ENCODE peak calls at places on chromosomes 13 and 19, in six cellular contexts. Y is mesendoderm, Q is IMR-90, F is H9, S is neuronal stem cell, I is H1. T is an unnamed sample.

GRCh38 chr13:46614582-46614981 is 61.6 kb downstream of the LRCH1 start:
- DNase-seq in I (no peak), S (no peak), F (no peak), Q (peak; percentile 93), Y (no peak), T (peak; percentile 44)

GRCh38 chr19:43777163-43777700 is 3.5 kb downstream of the KCNN4 start:
- DNase-seq in Q (peak; percentile 36), Y (no peak), I (no peak), F (no peak), S (no peak), T (peak; percentile 25)

GRCh38 chr13:67123165-67123564 is 107.0 kb downstream of the PCDH9 start:
- DNase-seq in Y (no peak), I (no peak), S (no peak), Q (no peak), F (no peak), T (no peak)

GRCh38 chr13:45441633-45442032 is 23.1 kb upstream of the COG3 start:
- DNase-seq in I (no peak), S (no peak), Y (no peak), F (no peak), Q (peak; percentile 10), T (peak; percentile 41)

GRCh38 chr19:22052644-22053013 is 345 bp downstream of the ZNF257 start:
- DNase-seq in F (no peak), Y (no peak), S (no peak), I (no peak), Q (no peak), T (no peak)

GRCh38 chr19:39406656-39407393 is at the start of gene ZFP36:
- DNase-seq in I (peak; percentile 86), Q (peak; percentile 83), F (peak; percentile 86), Y (peak; percentile 84), S (no peak), T (peak; percentile 97)

GRCh38 chr13:51125495-51126226 is 14.6 kb upstream of the C13orf42 start:
- DNase-seq in F (peak; percentile 75), S (peak; percentile 43), Y (peak; percentile 85), I (peak; percentile 77), Q (peak; percentile 54), T (peak; percentile 53)

GRCh38 chr13:49184621-49185020 is 35.5 kb upstream of the MLNR start:
- DNase-seq in Q (no peak), F (no peak), S (no peak), Y (peak; percentile 83), I (no peak), T (no peak)

GRCh38 chr13:49220035-49220855 is at the start of gene MLNR:
- DNase-seq in F (peak; percentile 76), I (peak; percentile 81), Q (no peak), S (peak; percentile 35), Y (peak; percentile 72), T (peak; percentile 29)

GRCh38 chr13:98313938-98314292 is 136.8 kb upstream of the RNF113B start:
- DNase-seq in I (no peak), Q (no peak), S (no peak), F (no peak), Y (no peak), T (no peak)

GRCh38 chr19:23882493-23882892 is 32.2 kb upstream of the ZNF726 start:
- DNase-seq in F (no peak), S (no peak), Q (no peak), I (no peak), Y (no peak), T (no peak)

GRCh38 chr19:49863935-49864320 is 3.4 kb downstream of the PNKP start:
- DNase-seq in Y (no peak), Q (no peak), S (no peak), I (no peak), F (no peak), T (no peak)

GRCh38 chr13:33445024-33445423 is 159.5 kb upstream of the STARD13 start:
- DNase-seq in Q (no peak), S (no peak), I (no peak), Y (no peak), F (no peak), T (no peak)

GRCh38 chr13:27194895-27195764 is 23.5 kb upstream of the USP12 start:
- DNase-seq in Y (peak; percentile 89), I (no peak), Q (peak; percentile 95), F (peak; percentile 35), S (peak; percentile 35), T (peak; percentile 90)

GRCh38 chr19:39449116-39449797 is 3.9 kb downstream of the SUPT5H start:
- DNase-seq in Y (no peak), I (no peak), F (no peak), Q (no peak), S (no peak), T (no peak)

GRCh38 chr13:79775830-79776229 is 294.9 kb downstream of the NDFIP2 start:
- DNase-seq in I (no peak), Q (peak; percentile 87), F (no peak), Y (peak; percentile 91), S (peak; percentile 40), T (peak; percentile 72)

GRCh38 chr13:40460116-40460515 is 206.3 kb downstream of the FOXO1 start:
- DNase-seq in Y (no peak), I (no peak), S (no peak), Q (no peak), F (no peak), T (no peak)

GRCh38 chr19:16197188-16197621 is 506 bp upstream of the AP1M1 start:
- DNase-seq in S (no peak), Y (peak; percentile 10), Q (peak; percentile 92), I (no peak), F (no peak), T (peak; percentile 58)

GRCh38 chr19:16168465-16169081 is 4.8 kb downstream of the CIB3 start:
- DNase-seq in I (no peak), S (no peak), F (no peak), Y (peak; percentile 11), Q (peak; percentile 50), T (peak; percentile 7)

GRCh38 chr13:106612688-106613087 is 44.8 kb upstream of the ARGLU1 start:
- DNase-seq in Y (no peak), I (no peak), Q (peak; percentile 59), S (no peak), F (no peak), T (peak; percentile 23)

GRCh38 chr13:28530729-28531194 is 35.8 kb upstream of the FLT1 start:
- DNase-seq in F (peak; percentile 72), I (no peak), S (no peak), Q (no peak), Y (no peak), T (peak; percentile 44)

GRCh38 chr13:80900557-80900956 is 559.6 kb upstream of the SPRY2 start:
- DNase-seq in I (no peak), Q (no peak), S (no peak), Y (no peak), F (no peak), T (no peak)

GRCh38 chr19:5990289-5990797 is 12.4 kb upstream of the RANBP3 start:
- DNase-seq in I (peak; percentile 65), F (peak; percentile 84), S (no peak), Q (no peak), Y (peak; percentile 55), T (no peak)

GRCh38 chr13:101530293-101530692 is 77.8 kb downstream of the ITGBL1 start:
- DNase-seq in I (no peak), Y (no peak), Q (peak; percentile 39), F (no peak), S (no peak), T (no peak)

GRCh38 chr13:111344471-111345191 is 24.2 kb downstream of the TEX29 start:
- DNase-seq in I (peak; percentile 70), Q (peak; percentile 92), Y (peak; percentile 94), F (peak; percentile 95), S (peak; percentile 71), T (peak; percentile 66)

GRCh38 chr19:30795727-30796126 is 423.5 kb downstream of the ZNF536 start:
- DNase-seq in Q (no peak), I (no peak), Y (no peak), S (no peak), F (no peak), T (no peak)

GRCh38 chr19:49676136-49676689 is 858 bp upstream of the PRMT1 start:
- DNase-seq in I (no peak), Y (peak; percentile 98), S (peak; percentile 96), Q (peak; percentile 95), F (peak; percentile 89), T (peak; percentile 95)

GRCh38 chr13:104318121-104318520 is 1251.9 kb upstream of the SLC10A2 start:
- DNase-seq in Y (no peak), F (no peak), S (no peak), I (no peak), Q (peak; percentile 49), T (peak; percentile 41)

GRCh38 chr13:93522486-93522885 is 295.9 kb downstream of the GPC6 start:
- DNase-seq in I (no peak), Y (peak; percentile 86), F (no peak), Q (peak; percentile 74), S (no peak), T (no peak)

GRCh38 chr19:17522988-17523872 is 11.8 kb downstream of the PGLS start:
- DNase-seq in S (no peak), I (no peak), Q (no peak), Y (no peak), F (no peak), T (no peak)

GRCh38 chr13:40094056-40094455 is 438.6 kb downstream of the COG6 start:
- DNase-seq in I (no peak), S (no peak), Q (no peak), Y (no peak), F (no peak), T (no peak)

GRCh38 chr13:59863621-59864020 is 300.1 kb downstream of the DIAPH3 start:
- DNase-seq in F (no peak), Y (no peak), Q (no peak), I (no peak), S (no peak), T (no peak)
- H2BK5ac ChIP-seq in F (no peak overlapping the region), Y (no peak overlapping the region), Q (no peak overlapping the region), I (no peak overlapping the region), S (no peak overlapping the region), T (no peak overlapping the region)

DNA sequence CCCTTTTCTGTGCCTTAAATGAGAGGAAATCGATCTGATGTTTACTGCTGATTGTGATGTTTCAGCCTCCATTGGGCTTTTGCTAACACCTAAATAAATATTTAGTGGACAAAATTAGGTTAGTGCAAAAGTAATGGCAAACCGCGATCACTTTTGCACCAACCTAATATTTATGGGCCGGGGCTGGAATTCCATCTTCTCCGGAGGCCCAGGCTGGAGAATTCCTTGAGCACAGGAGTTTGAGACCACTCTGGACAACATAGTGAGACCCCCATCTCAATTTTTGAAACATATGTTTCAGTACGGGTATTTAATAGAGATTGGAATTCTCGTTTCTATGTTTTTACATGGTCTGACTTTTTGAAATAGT is 603 bp downstream of the ZNF880 start:
- DNase-seq in Q (no peak), S (no peak), I (no peak), F (no peak), Y (no peak), T (no peak)
- H2BK5ac ChIP-seq in Q (peak overlapping the region; percentile 82), S (no peak overlapping the region), I (peak overlapping the region; percentile 95), F (no peak overlapping the region), Y (no peak overlapping the region), T (no peak overlapping the region)

DNA sequence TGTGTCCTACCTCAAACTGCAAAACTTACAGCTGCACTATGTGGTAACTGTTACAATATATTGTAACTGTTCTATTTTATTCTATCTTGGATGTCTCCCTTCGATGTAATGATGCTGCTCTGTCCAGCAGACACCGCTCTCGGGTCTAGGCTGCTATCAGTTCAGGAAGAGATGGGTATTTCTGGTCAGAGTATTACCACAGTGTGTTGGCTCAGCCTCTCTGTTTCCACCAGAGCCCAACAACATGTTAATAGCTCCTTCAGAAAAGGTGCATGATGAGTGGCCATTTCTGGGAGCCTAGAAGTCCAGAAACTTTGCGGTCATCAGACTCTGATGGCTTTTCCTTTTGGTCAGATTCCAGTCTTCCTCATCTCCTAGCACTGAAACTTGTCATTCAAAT is 35.9 kb upstream of the IGFL1 start:
- DNase-seq in S (no peak), I (no peak), F (no peak), Y (no peak), Q (no peak), T (peak; percentile 50)
- H2BK5ac ChIP-seq in S (no peak overlapping the region), I (no peak overlapping the region), F (no peak overlapping the region), Y (no peak overlapping the region), Q (no peak overlapping the region), T (no peak overlapping the region)

GRCh38 chr13:103187621-103188020 is 121.4 kb upstream of the SLC10A2 start:
- DNase-seq in Q (no peak), Y (peak; percentile 42), I (no peak), S (no peak), F (no peak), T (peak; percentile 8)
- H2BK5ac ChIP-seq in Q (no peak overlapping the region), Y (no peak overlapping the region), I (no peak overlapping the region), S (no peak overlapping the region), F (no peak overlapping the region), T (no peak overlapping the region)